ENCODE peak calls at places on chromosomes 11 and 22, in four cellular contexts. One of them, this sample, is unnamed.

GRCh38 chr11:48099916-48100446 is 116.6 kb upstream of the OR4B1 start:
- DNase-seq in DMS 273 treated with DMSO at 0.1 percent for 48 hours: no peak
- DNase-seq in iris pigment epithelial cell: no peak
- DNase-seq in stimulated activated CD8-positive, alpha-beta memory T cell treated with anti-CD3 and anti-CD28 coated beads, Interleukin-15, amount 100 ng/mL, for 24 hours: no peak
- DNase-seq in this sample: no peak

GRCh38 chr11:23138761-23139160 is 278.5 kb upstream of the CCDC179 start:
- DNase-seq in DMS 273 treated with DMSO at 0.1 percent for 48 hours: no peak
- DNase-seq in iris pigment epithelial cell: no peak
- DNase-seq in stimulated activated CD8-positive, alpha-beta memory T cell treated with anti-CD3 and anti-CD28 coated beads, Interleukin-15, amount 100 ng/mL, for 24 hours: no peak
- DNase-seq in this sample: no peak

GRCh38 chr22:44543362-44543761 is 45.3 kb upstream of the RTL6 start:
- DNase-seq in DMS 273 treated with DMSO at 0.1 percent for 48 hours: no peak
- DNase-seq in iris pigment epithelial cell: no peak
- DNase-seq in stimulated activated CD8-positive, alpha-beta memory T cell treated with anti-CD3 and anti-CD28 coated beads, Interleukin-15, amount 100 ng/mL, for 24 hours: no peak
- DNase-seq in this sample: no peak

GRCh38 chr11:84817998-84818397 is 809.1 kb downstream of the DLG2 start:
- DNase-seq in DMS 273 treated with DMSO at 0.1 percent for 48 hours: no peak
- DNase-seq in iris pigment epithelial cell: peak; percentile 71
- DNase-seq in stimulated activated CD8-positive, alpha-beta memory T cell treated with anti-CD3 and anti-CD28 coated beads, Interleukin-15, amount 100 ng/mL, for 24 hours: no peak
- DNase-seq in this sample: no peak

GRCh38 chr22:45585946-45586540 is 83.4 kb downstream of the FBLN1 start:
- DNase-seq in DMS 273 treated with DMSO at 0.1 percent for 48 hours: no peak
- DNase-seq in iris pigment epithelial cell: no peak
- DNase-seq in stimulated activated CD8-positive, alpha-beta memory T cell treated with anti-CD3 and anti-CD28 coated beads, Interleukin-15, amount 100 ng/mL, for 24 hours: no peak
- DNase-seq in this sample: no peak

GRCh38 chr11:20089796-20090653 is 70.2 kb downstream of the DBX1 start:
- DNase-seq in DMS 273 treated with DMSO at 0.1 percent for 48 hours: no peak
- DNase-seq in iris pigment epithelial cell: peak; percentile 64
- DNase-seq in stimulated activated CD8-positive, alpha-beta memory T cell treated with anti-CD3 and anti-CD28 coated beads, Interleukin-15, amount 100 ng/mL, for 24 hours: no peak
- DNase-seq in this sample: no peak

GRCh38 chr22:23067023-23067650 is 3.2 kb upstream of the GNAZ start:
- DNase-seq in DMS 273 treated with DMSO at 0.1 percent for 48 hours: no peak
- DNase-seq in iris pigment epithelial cell: no peak
- DNase-seq in stimulated activated CD8-positive, alpha-beta memory T cell treated with anti-CD3 and anti-CD28 coated beads, Interleukin-15, amount 100 ng/mL, for 24 hours: no peak
- DNase-seq in this sample: no peak

GRCh38 chr11:121540627-121541026 is 87.9 kb upstream of the SORL1-AS1 start:
- DNase-seq in DMS 273 treated with DMSO at 0.1 percent for 48 hours: no peak
- DNase-seq in iris pigment epithelial cell: peak; percentile 6
- DNase-seq in stimulated activated CD8-positive, alpha-beta memory T cell treated with anti-CD3 and anti-CD28 coated beads, Interleukin-15, amount 100 ng/mL, for 24 hours: no peak
- DNase-seq in this sample: no peak

GRCh38 chr11:108854366-108854765 is 189.5 kb downstream of the DDX10 start:
- DNase-seq in DMS 273 treated with DMSO at 0.1 percent for 48 hours: no peak
- DNase-seq in iris pigment epithelial cell: peak; percentile 55
- DNase-seq in stimulated activated CD8-positive, alpha-beta memory T cell treated with anti-CD3 and anti-CD28 coated beads, Interleukin-15, amount 100 ng/mL, for 24 hours: no peak
- DNase-seq in this sample: no peak

GRCh38 chr11:17748761-17749721 is 14.5 kb downstream of the KCNC1 start:
- DNase-seq in DMS 273 treated with DMSO at 0.1 percent for 48 hours: no peak
- DNase-seq in iris pigment epithelial cell: no peak
- DNase-seq in stimulated activated CD8-positive, alpha-beta memory T cell treated with anti-CD3 and anti-CD28 coated beads, Interleukin-15, amount 100 ng/mL, for 24 hours: no peak
- DNase-seq in this sample: no peak

GRCh38 chr11:119461250-119461963 is 38.4 kb upstream of the THY1 start:
- DNase-seq in DMS 273 treated with DMSO at 0.1 percent for 48 hours: no peak
- DNase-seq in iris pigment epithelial cell: no peak
- DNase-seq in stimulated activated CD8-positive, alpha-beta memory T cell treated with anti-CD3 and anti-CD28 coated beads, Interleukin-15, amount 100 ng/mL, for 24 hours: no peak
- DNase-seq in this sample: no peak

GRCh38 chr22:23220485-23221350 is 40.4 kb downstream of the BCR start:
- DNase-seq in DMS 273 treated with DMSO at 0.1 percent for 48 hours: no peak
- DNase-seq in iris pigment epithelial cell: peak; percentile 77
- DNase-seq in stimulated activated CD8-positive, alpha-beta memory T cell treated with anti-CD3 and anti-CD28 coated beads, Interleukin-15, amount 100 ng/mL, for 24 hours: no peak
- DNase-seq in this sample: no peak

GRCh38 chr11:126366064-126366822 is 10.8 kb downstream of the ST3GAL4 start:
- DNase-seq in DMS 273 treated with DMSO at 0.1 percent for 48 hours: no peak
- DNase-seq in iris pigment epithelial cell: no peak
- DNase-seq in stimulated activated CD8-positive, alpha-beta memory T cell treated with anti-CD3 and anti-CD28 coated beads, Interleukin-15, amount 100 ng/mL, for 24 hours: no peak
- DNase-seq in this sample: no peak

This sample was measured in NCI-H446 treated with DMSO at 0.1 percent for 48 hours.